ENCODE peak calls at places on chromosomes 2 and 18, in four cellular contexts. One of them, this sample, is unnamed.

GRCh38 chr2:19496646-19497045 is 138.2 kb upstream of the OSR1 start:
- DNase-seq in naive thymus-derived CD4-positive, alpha-beta T cell: no peak
- DNase-seq in WERI-Rb-1: no peak
- DNase-seq in keratinocyte: no peak
- DNase-seq in this sample: no peak

GRCh38 chr2:10982931-10983701 is 71.4 kb downstream of the KCNF1 start:
- DNase-seq in WERI-Rb-1: peak
- DNase-seq in naive thymus-derived CD4-positive, alpha-beta T cell: no peak
- DNase-seq in keratinocyte: no peak
- DNase-seq in this sample: no peak

GRCh38 chr2:63765117-63765516 is 76.6 kb upstream of the UGP2 start:
- DNase-seq in WERI-Rb-1: no peak
- DNase-seq in naive thymus-derived CD4-positive, alpha-beta T cell: no peak
- DNase-seq in keratinocyte: no peak
- DNase-seq in this sample: peak

GRCh38 chr2:37523861-37524362 is 147.5 kb downstream of the CDC42EP3 start:
- DNase-seq in WERI-Rb-1: no peak
- DNase-seq in naive thymus-derived CD4-positive, alpha-beta T cell: no peak
- DNase-seq in keratinocyte: no peak
- DNase-seq in this sample: peak

GRCh38 chr18:5890606-5891360 is 4.5 kb downstream of the TMEM200C start:
- DNase-seq in keratinocyte: no peak
- DNase-seq in naive thymus-derived CD4-positive, alpha-beta T cell: peak
- DNase-seq in WERI-Rb-1: peak
- DNase-seq in this sample: no peak

GRCh38 chr2:173612354-173612753 is 257.7 kb downstream of the CDCA7 start:
- DNase-seq in naive thymus-derived CD4-positive, alpha-beta T cell: no peak
- DNase-seq in keratinocyte: no peak
- DNase-seq in WERI-Rb-1: no peak
- DNase-seq in this sample: no peak

GRCh38 chr2:18930977-18931376 is 341.6 kb upstream of the NT5C1B start:
- DNase-seq in keratinocyte: no peak
- DNase-seq in naive thymus-derived CD4-positive, alpha-beta T cell: no peak
- DNase-seq in WERI-Rb-1: no peak
- DNase-seq in this sample: peak

GRCh38 chr18:41121116-41121826 is 833.8 kb upstream of the PIK3C3 start:
- DNase-seq in keratinocyte: no peak
- DNase-seq in WERI-Rb-1: no peak
- DNase-seq in naive thymus-derived CD4-positive, alpha-beta T cell: no peak
- DNase-seq in this sample: peak

GRCh38 chr2:241984271-241984655 is 114.7 kb downstream of the RTP5 start:
- DNase-seq in keratinocyte: no peak
- DNase-seq in naive thymus-derived CD4-positive, alpha-beta T cell: peak
- DNase-seq in WERI-Rb-1: no peak
- DNase-seq in this sample: no peak

GRCh38 chr2:41378420-41378819 is 669.4 kb upstream of the PKDCC start:
- DNase-seq in keratinocyte: no peak
- DNase-seq in naive thymus-derived CD4-positive, alpha-beta T cell: no peak
- DNase-seq in WERI-Rb-1: no peak
- DNase-seq in this sample: no peak

GRCh38 chr2:67234443-67234842 is 162.7 kb upstream of the ETAA1 start:
- DNase-seq in keratinocyte: no peak
- DNase-seq in WERI-Rb-1: peak
- DNase-seq in naive thymus-derived CD4-positive, alpha-beta T cell: no peak
- DNase-seq in this sample: peak

GRCh38 chr18:58859935-58860334 is 4.7 kb upstream of the ZNF532 start:
- DNase-seq in keratinocyte: no peak
- DNase-seq in WERI-Rb-1: peak
- DNase-seq in naive thymus-derived CD4-positive, alpha-beta T cell: no peak
- DNase-seq in this sample: no peak

GRCh38 chr18:12361770-12362378 is 15.2 kb downstream of the AFG3L2 start:
- DNase-seq in keratinocyte: no peak
- DNase-seq in WERI-Rb-1: no peak
- DNase-seq in naive thymus-derived CD4-positive, alpha-beta T cell: no peak
- DNase-seq in this sample: peak

GRCh38 chr2:200203381-200203827 is 103.1 kb upstream of the SPATS2L start:
- DNase-seq in WERI-Rb-1: no peak
- DNase-seq in naive thymus-derived CD4-positive, alpha-beta T cell: no peak
- DNase-seq in keratinocyte: no peak
- DNase-seq in this sample: no peak

GRCh38 chr2:98736464-98736889 is 5.5 kb upstream of the MGAT4A start:
- DNase-seq in keratinocyte: no peak
- DNase-seq in WERI-Rb-1: no peak
- DNase-seq in naive thymus-derived CD4-positive, alpha-beta T cell: no peak
- DNase-seq in this sample: no peak

GRCh38 chr2:40033781-40034180 is 254.7 kb upstream of the THUMPD2 start:
- DNase-seq in WERI-Rb-1: no peak
- DNase-seq in naive thymus-derived CD4-positive, alpha-beta T cell: no peak
- DNase-seq in keratinocyte: no peak
- DNase-seq in this sample: no peak

GRCh38 chr2:239626971-239627598 is 226.3 kb upstream of the HDAC4 start:
- DNase-seq in WERI-Rb-1: no peak
- DNase-seq in keratinocyte: no peak
- DNase-seq in naive thymus-derived CD4-positive, alpha-beta T cell: no peak
- DNase-seq in this sample: no peak

GRCh38 chr2:55437515-55438390 is 18.1 kb upstream of the CCDC88A start:
- DNase-seq in keratinocyte: no peak
- DNase-seq in WERI-Rb-1: no peak
- DNase-seq in naive thymus-derived CD4-positive, alpha-beta T cell: no peak
- DNase-seq in this sample: no peak

GRCh38 chr2:165814473-165814872 is 20.4 kb upstream of the GALNT3 start:
- DNase-seq in naive thymus-derived CD4-positive, alpha-beta T cell: no peak
- DNase-seq in keratinocyte: no peak
- DNase-seq in WERI-Rb-1: no peak
- DNase-seq in this sample: no peak

GRCh38 chr2:233480490-233481202 is 85.9 kb downstream of the USP40 start:
- DNase-seq in naive thymus-derived CD4-positive, alpha-beta T cell: no peak
- DNase-seq in keratinocyte: no peak
- DNase-seq in WERI-Rb-1: peak
- DNase-seq in this sample: no peak

GRCh38 chr18:22728016-22728415 is 205.1 kb upstream of the RBBP8 start:
- DNase-seq in WERI-Rb-1: no peak
- DNase-seq in naive thymus-derived CD4-positive, alpha-beta T cell: no peak
- DNase-seq in keratinocyte: no peak
- DNase-seq in this sample: no peak

GRCh38 chr2:175147196-175147595 is 20.8 kb downstream of the ATF2 start:
- DNase-seq in WERI-Rb-1: no peak
- DNase-seq in keratinocyte: no peak
- DNase-seq in naive thymus-derived CD4-positive, alpha-beta T cell: no peak
- DNase-seq in this sample: peak